ENCODE peak calls at places on chromosomes 2 and 18, in six cellular contexts. F is fibroblast of lung, S is H1, Y is K562, J is GM12878, O is MM.1S. A is an unnamed sample.

GRCh38 chr2:70043252-70043875 is 43.9 kb upstream of the PCBP1 start:
- DNase-seq in F (no peak), J (no peak), S (no peak), O (no peak), Y (no peak), A (no peak)

GRCh38 chr2:239008004-239008403 is 160.1 kb downstream of the TWIST2 start:
- DNase-seq in O (no peak), Y (no peak), S (no peak), F (no peak), J (no peak), A (no peak)

GRCh38 chr2:130756041-130756720 is 841 bp downstream of the AMER3 start:
- DNase-seq in O (peak), F (peak), S (peak), J (no peak), Y (peak), A (peak)

GRCh38 chr2:133600231-133600630 is 32.0 kb upstream of the NCKAP5 start:
- DNase-seq in Y (no peak), F (no peak), J (no peak), S (no peak), O (no peak), A (no peak)

GRCh38 chr2:189318761-189319160 is 122.5 kb upstream of the WDR75 start:
- DNase-seq in Y (no peak), S (no peak), J (no peak), F (no peak), O (no peak), A (no peak)

GRCh38 chr2:147756103-147756502 is 88.7 kb upstream of the ACVR2A start:
- DNase-seq in S (peak), J (no peak), O (no peak), F (no peak), Y (no peak), A (no peak)

GRCh38 chr2:231425811-231426703 is 30.5 kb downstream of the B3GNT7 start:
- DNase-seq in J (no peak), O (no peak), Y (no peak), F (no peak), S (peak), A (peak)

GRCh38 chr2:40741532-40741931 is 289.6 kb upstream of the SLC8A1 start:
- DNase-seq in Y (no peak), S (no peak), O (no peak), J (no peak), F (no peak), A (peak)

GRCh38 chr2:142190805-142191204 is 60.0 kb upstream of the LRP1B start:
- DNase-seq in Y (no peak), J (no peak), F (peak), O (no peak), S (no peak), A (peak)

GRCh38 chr2:183093857-183094657 is 15.5 kb downstream of the DUSP19 start:
- DNase-seq in O (no peak), S (no peak), Y (no peak), F (peak), J (peak), A (peak)

GRCh38 chr2:951224-952006 is 766 bp downstream of the SNTG2 start:
- DNase-seq in J (no peak), S (no peak), Y (no peak), O (no peak), F (no peak), A (no peak)

GRCh38 chr2:197356136-197356535 is 45.6 kb upstream of the ANKRD44 start:
- DNase-seq in Y (no peak), S (no peak), F (no peak), O (peak), J (no peak), A (no peak)

GRCh38 chr2:99425022-99425421 is 64.8 kb downstream of the REV1 start:
- DNase-seq in Y (no peak), J (no peak), S (no peak), O (no peak), F (peak), A (peak)

GRCh38 chr2:162492225-162492624 is 148.3 kb downstream of the GCA start:
- DNase-seq in F (no peak), Y (no peak), S (no peak), J (no peak), O (no peak), A (no peak)

GRCh38 chr2:41806286-41806685 is 241.5 kb upstream of the PKDCC start:
- DNase-seq in F (no peak), Y (no peak), S (no peak), J (no peak), O (no peak), A (no peak)

GRCh38 chr2:237482485-237482884 is 4.6 kb upstream of the MLPH start:
- DNase-seq in S (no peak), J (no peak), Y (no peak), F (no peak), O (no peak), A (no peak)
- H2AFZ ChIP-seq in S (no peak), J (no peak), Y (no peak), F (no peak), O (no peak), A (no peak)

DNA sequence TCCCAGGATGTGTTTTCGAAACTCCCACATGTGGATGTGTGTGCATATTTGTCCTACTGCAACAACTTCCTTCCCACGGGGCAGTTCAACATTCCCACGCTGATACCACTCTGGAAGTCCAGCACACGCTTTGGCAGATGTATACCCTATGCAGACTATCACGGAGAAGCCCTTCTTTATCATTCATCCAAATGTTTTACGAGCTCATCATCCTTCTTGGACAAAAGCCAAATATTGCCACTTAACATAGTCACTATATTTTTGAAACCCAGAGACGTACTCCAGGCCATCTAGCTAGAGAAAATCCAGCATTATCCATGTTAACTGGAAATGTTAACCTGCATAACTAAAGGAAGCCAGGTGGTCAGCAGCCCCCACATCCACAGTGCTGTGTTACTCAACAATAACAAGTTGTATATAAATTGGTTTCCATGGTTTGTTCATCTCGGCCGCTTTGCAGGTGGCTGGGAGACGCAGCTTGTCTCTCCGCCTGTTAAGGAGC is 131.5 kb downstream of the ZNF532 start:
- DNase-seq in O (no peak), Y (no peak), J (no peak), F (peak), S (no peak), A (no peak)
- H3K27ac ChIP-seq in O (no peak), Y (no peak), J (no peak), F (peak), S (no peak), A (no peak)

GRCh38 chr2:4745056-4745455 is 947.1 kb upstream of the SOX11 start:
- DNase-seq in O (no peak), Y (no peak), S (no peak), J (no peak), F (no peak), A (no peak)

DNA sequence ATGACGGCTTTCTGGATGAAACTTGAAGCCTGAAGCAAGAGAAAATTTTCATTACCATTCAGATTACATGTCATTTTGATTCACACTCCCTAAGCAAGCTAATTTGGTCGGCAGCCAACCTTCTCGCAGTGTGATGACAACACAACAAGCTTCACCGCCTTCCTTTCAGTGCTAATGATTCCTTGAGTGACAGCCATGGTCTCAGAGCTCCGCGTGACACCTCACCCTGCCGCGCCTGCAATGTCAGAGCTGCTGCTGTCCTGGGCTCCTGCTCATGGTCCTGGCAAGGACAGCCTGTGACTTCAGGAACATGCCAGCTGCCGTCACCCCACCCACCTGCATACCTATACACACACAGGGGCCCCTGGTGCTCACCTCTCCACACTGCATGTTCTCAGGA is 946.6 kb upstream of the SOX11 start:
- DNase-seq in F (no peak), J (no peak), S (no peak), Y (no peak), O (no peak), A (no peak)
- H3K4me2 ChIP-seq in F (no peak), J (no peak), S (no peak), Y (no peak), O (no peak), A (no peak)

DNA sequence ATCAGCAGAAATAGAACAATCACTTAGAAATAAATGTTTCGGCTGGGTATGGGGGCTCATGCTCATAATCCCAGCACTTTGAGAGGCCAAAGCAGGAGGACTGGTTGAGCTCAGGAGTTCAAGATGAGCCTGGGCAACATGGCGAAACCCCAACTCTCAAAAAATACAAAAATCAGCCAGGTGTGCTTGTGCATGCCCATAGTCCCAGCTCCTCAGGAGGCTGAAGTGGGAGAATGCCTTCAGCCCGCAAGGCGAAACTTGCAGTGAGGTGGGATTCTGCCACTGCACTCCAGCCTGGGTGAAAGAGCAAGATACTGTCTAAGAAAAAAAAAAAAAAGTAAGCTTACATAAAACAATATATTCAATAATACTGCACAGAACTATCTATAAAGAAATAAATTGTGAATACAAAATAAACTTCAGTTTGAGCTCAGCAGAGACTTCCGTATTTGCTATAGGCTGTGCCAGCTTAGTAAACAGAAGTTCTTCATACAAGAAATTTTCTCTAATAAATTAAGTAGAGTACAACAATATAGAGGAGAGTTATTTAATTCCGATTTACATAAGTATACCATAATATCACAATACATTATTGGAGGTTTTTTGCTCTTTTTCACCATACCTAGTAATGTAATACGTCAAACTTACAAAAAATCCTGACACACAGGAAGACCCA is 43.6 kb downstream of the SRBD1 start:
- DNase-seq in J (no peak), F (no peak), Y (no peak), S (no peak), O (no peak), A (no peak)
- H2AFZ ChIP-seq in J (peak), F (peak), Y (peak), S (no peak), O (peak), A (no peak)